ENCODE peak calls at places on chromosomes 11 and 22, in eight cellular contexts. H, S, N, Y, J, R, P and M are unnamed samples.

GRCh38 chr11:59172345-59173079 is 580 bp downstream of the DTX4 start:
- DNase-seq in Y (peak), N (no peak), J (peak), S (peak), P (no peak), R (peak), H (no peak), M (peak)

GRCh38 chr11:34427171-34427805 is 11.4 kb upstream of the CAT start:
- DNase-seq in N (peak), P (peak), R (no peak), Y (no peak), S (no peak), J (peak), H (peak), M (peak)

GRCh38 chr11:37786214-37786755 is 1188.2 kb upstream of the RAG2 start:
- DNase-seq in S (no peak), Y (no peak), N (peak), P (peak), J (no peak), R (no peak), H (peak), M (peak)

GRCh38 chr11:4187055-4187988 is 92.7 kb downstream of the RRM1 start:
- DNase-seq in N (peak), J (peak), S (peak), Y (peak), P (peak), H (peak), R (no peak), M (peak)

GRCh38 chr11:60118333-60118732 is 29.9 kb downstream of the MS4A2 start:
- DNase-seq in H (no peak), J (no peak), Y (no peak), N (no peak), P (no peak), R (no peak), S (no peak), M (peak)

GRCh38 chr11:114617157-114618124 is 21.9 kb upstream of the NXPE4 start:
- DNase-seq in H (no peak), R (no peak), Y (no peak), S (no peak), J (no peak), N (no peak), P (no peak), M (no peak)

GRCh38 chr11:95451261-95451660 is 220.3 kb upstream of the SESN3 start:
- DNase-seq in H (no peak), P (no peak), S (no peak), Y (no peak), N (no peak), R (no peak), J (no peak), M (no peak)

GRCh38 chr11:73387594-73388021 is 11.4 kb downstream of the RELT start:
- DNase-seq in R (no peak), P (no peak), N (peak), J (peak), H (no peak), Y (no peak), S (peak), M (no peak)

GRCh38 chr11:123046473-123047264 is 15.3 kb downstream of the HSPA8 start:
- DNase-seq in R (no peak), N (no peak), H (no peak), S (no peak), P (no peak), Y (no peak), J (no peak), M (no peak)

GRCh38 chr22:36595154-36595553 is 66.2 kb upstream of the EIF3D start:
- DNase-seq in P (no peak), Y (no peak), N (no peak), H (no peak), S (no peak), J (no peak), R (no peak), M (no peak)

GRCh38 chr22:38454011-38454360 is 1.0 kb downstream of the KCNJ4 start:
- DNase-seq in N (no peak), R (no peak), S (no peak), H (no peak), J (no peak), Y (no peak), P (no peak), M (no peak)

GRCh38 chr11:97847730-97848129 is 1173.0 kb upstream of the CNTN5 start:
- DNase-seq in Y (no peak), S (no peak), H (no peak), J (no peak), R (no peak), P (no peak), N (no peak), M (no peak)

GRCh38 chr11:20077973-20078372 is 82.3 kb downstream of the DBX1 start:
- DNase-seq in N (no peak), H (no peak), Y (no peak), R (no peak), S (no peak), J (no peak), P (no peak), M (no peak)

GRCh38 chr11:133134561-133135173 is 397.6 kb downstream of the OPCML start:
- DNase-seq in Y (peak), R (peak), J (peak), P (no peak), N (peak), S (peak), H (peak), M (peak)

GRCh38 chr22:27668828-27669797 is 132.4 kb downstream of the MN1 start:
- DNase-seq in R (no peak), H (peak), N (peak), Y (no peak), P (peak), S (no peak), J (peak), M (peak)

GRCh38 chr22:38601221-38601764 is 31.3 kb upstream of the DMC1 start:
- DNase-seq in H (no peak), S (no peak), P (no peak), Y (no peak), N (no peak), R (no peak), J (no peak), M (no peak)

GRCh38 chr22:45208696-45208992 is 32.0 kb downstream of the KIAA0930 start:
- DNase-seq in P (no peak), H (no peak), R (no peak), S (no peak), N (no peak), Y (no peak), J (no peak), M (no peak)
- H3K9ac ChIP-seq in P (no peak), H (no peak), R (no peak), S (no peak), N (no peak), Y (no peak), J (no peak), M (peak)

DNA sequence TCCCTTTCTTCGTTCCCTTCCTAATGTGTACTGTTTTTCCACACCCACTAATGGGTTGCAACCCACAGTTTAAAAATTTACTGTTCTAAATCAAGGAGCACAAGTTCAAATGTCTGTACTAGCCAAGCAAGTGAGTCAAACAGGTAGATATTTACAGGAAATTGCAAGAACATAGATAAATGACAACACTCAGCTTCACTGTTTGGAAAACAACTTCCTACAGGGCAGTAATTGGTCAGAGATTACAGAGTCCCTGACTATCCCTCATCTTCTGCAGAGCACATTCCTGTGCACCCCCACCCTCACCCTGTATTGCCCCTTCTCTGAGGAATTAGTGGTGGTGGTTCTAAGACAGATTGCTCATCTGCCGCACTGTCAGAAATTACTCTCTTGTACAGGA is 1.9 kb downstream of the SERPING1 start:
- DNase-seq in Y (no peak), R (no peak), J (peak), N (peak), H (no peak), P (peak), S (no peak), M (no peak)
- H3K4me2 ChIP-seq in Y (no peak), R (no peak), J (no peak), N (peak), H (peak), P (no peak), S (peak), M (no peak)

DNA sequence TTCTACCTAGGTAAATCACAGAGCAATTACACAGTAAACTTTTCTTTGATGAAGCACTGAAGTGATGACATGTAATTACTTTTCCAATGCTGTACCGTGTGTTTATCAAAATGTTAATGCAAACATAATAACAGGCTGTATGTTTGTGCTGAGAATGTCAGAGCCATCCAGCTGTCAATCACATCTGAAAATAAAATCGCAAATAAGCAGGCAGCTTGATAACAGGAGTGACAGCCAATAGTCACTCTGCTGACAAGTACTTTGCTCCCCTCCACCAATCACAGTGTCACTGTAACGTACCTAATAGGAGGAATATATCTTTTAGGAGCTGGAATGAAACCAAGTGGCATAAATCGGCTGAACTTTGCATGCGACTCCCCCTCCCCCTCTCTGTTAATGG is 119.7 kb downstream of the KIRREL3 start:
- DNase-seq in N (no peak), P (no peak), H (no peak), S (no peak), R (no peak), Y (no peak), J (no peak), M (no peak)
- H3K9ac ChIP-seq in N (no peak), P (no peak), H (no peak), S (no peak), R (no peak), Y (no peak), J (no peak), M (no peak)

GRCh38 chr11:64728757-64729365 is 5.9 kb upstream of the NRXN2 start:
- DNase-seq in R (no peak), H (no peak), Y (no peak), N (no peak), P (no peak), J (no peak), S (no peak), M (no peak)

GRCh38 chr11:64727131-64727530 is 4.1 kb upstream of the NRXN2 start:
- DNase-seq in Y (no peak), P (no peak), R (no peak), N (no peak), H (no peak), S (no peak), J (no peak), M (no peak)

GRCh38 chr11:64726211-64726641 is 3.2 kb upstream of the NRXN2 start:
- DNase-seq in N (no peak), S (peak), R (no peak), H (no peak), P (no peak), J (peak), Y (no peak), M (no peak)

GRCh38 chr11:64725601-64726139 is 2.7 kb upstream of the NRXN2 start:
- DNase-seq in H (no peak), R (no peak), N (no peak), S (peak), Y (no peak), J (peak), P (no peak), M (no peak)

GRCh38 chr11:64729851-64730382 is 6.9 kb upstream of the NRXN2 start:
- DNase-seq in J (peak), P (peak), H (no peak), N (no peak), S (peak), Y (peak), R (no peak), M (peak)
- H3K4me2 ChIP-seq in J (peak), P (peak), H (no peak), N (no peak), S (peak), Y (no peak), R (no peak), M (no peak)

GRCh38 chr11:102312656-102313055 is 4.6 kb upstream of the BIRC3 start:
- DNase-seq in J (no peak), N (peak), H (peak), P (peak), S (no peak), Y (no peak), R (no peak), M (peak)
- H3K9ac ChIP-seq in J (no peak), N (no peak), H (no peak), P (peak), S (no peak), Y (no peak), R (no peak), M (peak)

GRCh38 chr22:19036523-19037273 is 85.5 kb downstream of the DGCR2 start:
- DNase-seq in P (peak), N (peak), S (no peak), Y (no peak), R (no peak), H (peak), J (peak), M (no peak)
- H3K4me2 ChIP-seq in P (no peak), N (no peak), S (no peak), Y (no peak), R (no peak), H (no peak), J (no peak), M (no peak)

GRCh38 chr22:20015971-20016733 is 471 bp downstream of the ARVCF start:
- DNase-seq in H (no peak), Y (no peak), J (peak), N (no peak), R (no peak), P (peak), S (peak), M (peak)
- H3K9ac ChIP-seq in H (no peak), Y (peak), J (peak), N (no peak), R (no peak), P (no peak), S (no peak), M (peak)

DNA sequence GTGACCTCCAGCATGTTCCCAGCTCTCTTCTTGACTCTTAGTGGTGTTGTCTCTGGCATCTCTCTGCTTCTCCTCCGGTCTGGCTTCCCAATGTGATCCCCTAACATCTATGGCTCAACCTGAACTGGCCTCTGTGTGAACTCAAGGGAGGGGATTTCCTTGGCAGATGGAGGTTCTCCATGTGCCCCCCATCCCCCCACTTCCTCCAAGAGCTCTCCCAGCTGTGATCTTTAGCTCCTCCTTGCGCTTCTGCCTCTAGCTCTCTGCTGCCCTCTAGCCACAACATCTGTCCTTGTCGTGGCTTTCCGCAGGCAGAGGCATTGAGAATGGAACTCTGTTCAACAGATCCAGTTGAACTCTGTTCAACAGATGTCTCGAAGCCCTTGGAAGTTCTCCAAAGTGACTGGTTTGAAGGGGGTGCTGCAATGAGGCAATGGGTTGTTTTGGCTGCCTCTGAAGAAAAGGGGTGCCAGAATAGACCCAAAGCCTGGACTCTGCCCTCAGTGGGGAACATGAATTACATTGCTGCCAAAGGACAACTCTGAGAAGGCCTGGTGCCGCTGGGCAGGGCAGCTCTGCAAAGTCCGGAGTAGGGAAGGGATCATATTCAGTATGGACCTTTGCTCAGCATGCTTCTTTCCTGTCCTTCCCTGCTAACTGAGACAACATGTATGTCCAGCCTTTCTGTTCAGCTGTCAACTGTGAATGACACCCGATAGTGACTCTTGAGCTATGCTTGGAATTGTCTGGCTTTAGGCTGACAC is 61.9 kb downstream of the ADM start:
- DNase-seq in J (peak), P (peak), H (peak), R (peak), N (peak), S (peak), Y (peak), M (peak)
- H3K4me2 ChIP-seq in J (no peak), P (no peak), H (no peak), R (peak), N (peak), S (no peak), Y (peak), M (no peak)